ENCODE peak calls at places on chromosomes 4 and X, in six cellular contexts. N is Daoy; L is mammary epithelial cell; G is NCI-H1092; M is CD8-positive, alpha-beta memory T cell; W is GM13977. Q is an unnamed sample.

GRCh38 chrX:10064736-10065135 is 92.0 kb upstream of the CLCN4 start:
- DNase-seq in G (peak; percentile 63), L (no peak), N (no peak), W (no peak), M (no peak), Q (no peak)

GRCh38 chr4:1578968-1579833 is 104.9 kb downstream of the FAM53A start:
- DNase-seq in L (peak; percentile 52), G (no peak), W (peak; percentile 88), M (peak; percentile 70), N (peak; percentile 72), Q (no peak)

GRCh38 chr4:99679204-99679603 is 21.6 kb upstream of the C4orf54 start:
- DNase-seq in W (no peak), N (no peak), G (no peak), L (no peak), M (no peak), Q (no peak)

GRCh38 chr4:31442236-31442635 is 722.1 kb downstream of the PCDH7 start:
- DNase-seq in L (no peak), M (no peak), N (no peak), G (no peak), W (no peak), Q (no peak)

GRCh38 chr4:139735381-139736256 is 70.0 kb downstream of the MGST2 start:
- DNase-seq in L (no peak), N (no peak), W (peak; percentile 58), M (no peak), G (peak; percentile 10), Q (no peak)

GRCh38 chr4:145069361-145069760 is 28.6 kb downstream of the ANAPC10 start:
- DNase-seq in L (peak; percentile 39), M (no peak), G (no peak), N (no peak), W (no peak), Q (no peak)

GRCh38 chr4:81314897-81315470 is 100.0 kb upstream of the PRKG2 start:
- DNase-seq in G (peak; percentile 48), M (no peak), L (peak; percentile 1), W (no peak), N (peak; percentile 23), Q (no peak)

GRCh38 chr4:29081230-29081955 is 1638.8 kb upstream of the PCDH7 start:
- DNase-seq in W (no peak), N (no peak), M (no peak), L (no peak), G (no peak), Q (peak; percentile 33)

GRCh38 chr4:80183196-80184052 is 13.9 kb upstream of the PRDM8 start:
- DNase-seq in M (peak; percentile 30), L (no peak), N (no peak), W (peak; percentile 50), G (no peak), Q (no peak)

Q was measured in glomerular endothelial cell.